ENCODE peak calls at places on chromosome 12, in nine cellular contexts. D is activated T-helper 1 cell treated with anti-CD3 and anti-CD28 coated beads, Interleukin-2, amount 50 U/mL, for 16 hours; S is cerebellum; O is sigmoid colon; T is HuH-7; V is ACHN; W is NCI-H187; I is RWPE1; X is progenitor cell of endocrine pancreas. J is an unnamed sample.

GRCh38 chr12:30756074-30756473 is 1.3 kb upstream of the CAPRIN2 start:
- DNase-seq in D (no peak), S (no peak), V (no peak), O (peak; percentile 59), I (no peak), X (no peak), T (no peak), W (no peak), J (no peak)

GRCh38 chr12:105085537-105085936 is 1.3 kb upstream of the ALDH1L2 start:
- DNase-seq in T (no peak), V (no peak), I (no peak), W (no peak), D (no peak), X (no peak), S (peak; percentile 20), O (no peak), J (no peak)

GRCh38 chr12:61891632-61892031 is 368.6 kb upstream of the USP15 start:
- DNase-seq in D (no peak), I (no peak), X (no peak), W (no peak), O (no peak), T (no peak), V (no peak), S (no peak), J (no peak)

GRCh38 chr12:130672122-130672825 is 43.8 kb downstream of the RIMBP2 start:
- DNase-seq in D (no peak), W (no peak), S (no peak), T (no peak), I (no peak), V (no peak), O (no peak), X (no peak), J (peak; percentile 67)

GRCh38 chr12:102501773-102502172 is 21.4 kb upstream of the IGF1 start:
- DNase-seq in X (no peak), V (no peak), T (no peak), O (peak; percentile 68), S (no peak), I (no peak), D (no peak), W (no peak), J (no peak)

GRCh38 chr12:78880078-78880477 is 15.5 kb downstream of the SYT1 start:
- DNase-seq in X (no peak), O (no peak), S (no peak), V (no peak), T (no peak), I (peak; percentile 30), W (no peak), D (no peak), J (no peak)

GRCh38 chr12:7150356-7150755 is 20.2 kb downstream of the CLSTN3 start:
- DNase-seq in D (no peak), O (peak; percentile 45), V (no peak), W (no peak), T (no peak), S (no peak), I (no peak), X (no peak), J (no peak)

GRCh38 chr12:23771230-23771949 is 178.1 kb downstream of the SOX5 start:
- DNase-seq in I (no peak), X (no peak), D (no peak), W (no peak), T (no peak), V (no peak), S (peak; percentile 7), O (peak; percentile 67), J (no peak)

GRCh38 chr12:11725616-11726015 is 76.1 kb downstream of the ETV6 start:
- DNase-seq in I (no peak), O (no peak), T (no peak), S (no peak), V (no peak), W (no peak), D (no peak), X (no peak), J (no peak)

GRCh38 chr12:92784795-92785562 is 82.2 kb downstream of the PLEKHG7 start:
- DNase-seq in D (no peak), I (peak; percentile 69), T (peak; percentile 54), V (peak; percentile 91), W (peak; percentile 57), S (peak; percentile 46), X (no peak), O (no peak), J (peak; percentile 38)

GRCh38 chr12:111570090-111570961 is 28.8 kb downstream of the ATXN2 start:
- DNase-seq in S (no peak), V (peak; percentile 96), I (peak; percentile 88), X (no peak), D (no peak), W (no peak), T (no peak), O (no peak), J (no peak)